ENCODE peak calls at places on chromosomes 13 and 19, in eight cellular contexts. N, E, T, A, W, Y, Z and O are unnamed samples.

GRCh38 chr19:29685326-29685725 is 20.1 kb downstream of the PLEKHF1 start:
- DNase-seq in N (no peak), E (no peak), T (no peak), A (no peak), W (no peak), Y (no peak), Z (no peak), O (no peak)

GRCh38 chr13:19852766-19853165 is 10.7 kb downstream of the ZMYM5 start:
- DNase-seq in N (no peak), E (no peak), T (no peak), A (no peak), W (no peak), Y (no peak), Z (no peak), O (no peak)

GRCh38 chr19:46391296-46392251 is 21.8 kb downstream of the CCDC8 start:
- DNase-seq in N (no peak), E (no peak), T (no peak), A (no peak), W (no peak), Y (no peak), Z (no peak), O (no peak)

GRCh38 chr19:14089662-14090508 is 666 bp downstream of the SAMD1 start:
- DNase-seq in N (no peak), E (peak; percentile 62), T (no peak), A (peak; percentile 57), W (peak; percentile 62), Y (no peak), Z (no peak), O (peak; percentile 78)

GRCh38 chr19:16782719-16783118 is 46.5 kb upstream of the SIN3B start:
- DNase-seq in N (no peak), E (no peak), T (no peak), A (no peak), W (no peak), Y (no peak), Z (no peak), O (no peak)

GRCh38 chr13:31236211-31236786 is 36.5 kb downstream of the B3GLCT start:
- DNase-seq in N (no peak), E (no peak), T (no peak), A (no peak), W (no peak), Y (peak; percentile 54), Z (peak; percentile 15), O (peak; percentile 49)

GRCh38 chr13:80830431-80830830 is 489.5 kb upstream of the SPRY2 start:
- DNase-seq in N (no peak), E (no peak), T (no peak), A (peak; percentile 78), W (no peak), Y (no peak), Z (no peak), O (no peak)

GRCh38 chr13:80126382-80127068 is 214.4 kb downstream of the SPRY2 start:
- DNase-seq in N (no peak), E (no peak), T (no peak), A (no peak), W (no peak), Y (no peak), Z (no peak), O (no peak)

GRCh38 chr13:54591540-54591939 is 1562.9 kb downstream of the OLFM4 start:
- DNase-seq in N (no peak), E (no peak), T (no peak), A (no peak), W (no peak), Y (no peak), Z (no peak), O (no peak)

GRCh38 chr19:30029721-30030510 is 87.9 kb downstream of the URI1 start:
- DNase-seq in N (no peak), E (no peak), T (no peak), A (no peak), W (no peak), Y (no peak), Z (peak; percentile 2), O (no peak)

GRCh38 chr13:24271611-24272451 is 37.5 kb upstream of the C1QTNF9 start:
- DNase-seq in N (no peak), E (peak; percentile 70), T (no peak), A (peak; percentile 86), W (no peak), Y (peak; percentile 51), Z (no peak), O (no peak)

GRCh38 chr19:50646074-50646807 is 3.0 kb upstream of the C19orf81 start:
- DNase-seq in N (no peak), E (no peak), T (peak; percentile 93), A (no peak), W (no peak), Y (no peak), Z (peak; percentile 48), O (no peak)

GRCh38 chr13:35768551-35768950 is 292.1 kb upstream of the MAB21L1 start:
- DNase-seq in N (no peak), E (no peak), T (no peak), A (no peak), W (no peak), Y (no peak), Z (no peak), O (no peak)

GRCh38 chr13:49553888-49554287 is 31.5 kb downstream of the RCBTB1 start:
- DNase-seq in N (no peak), E (no peak), T (no peak), A (no peak), W (no peak), Y (no peak), Z (no peak), O (no peak)

GRCh38 chr19:46495789-46496099 is at the start of gene PNMA8B:
- DNase-seq in N (no peak), E (no peak), T (no peak), A (peak; percentile 64), W (peak; percentile 94), Y (no peak), Z (no peak), O (no peak)

GRCh38 chr19:1244693-1245451 is 3.3 kb downstream of the ATP5F1D start:
- DNase-seq in N (no peak), E (peak; percentile 88), T (peak; percentile 74), A (peak; percentile 67), W (no peak), Y (peak; percentile 57), Z (no peak), O (no peak)
- TF ChIP-seq POLR2A in N (no peak), E (no peak), T (no peak), A (no peak), W (no peak), Y (no peak), Z (no peak), O (peak; percentile 14)

GRCh38 chr19:6458695-6459355 is 767 bp downstream of the SLC25A23 start:
- DNase-seq in N (no peak), E (peak; percentile 53), T (no peak), A (peak; percentile 35), W (no peak), Y (no peak), Z (no peak), O (no peak)

GRCh38 chr19:6459356-6460098 is at the start of gene SLC25A23:
- DNase-seq in N (peak; percentile 32), E (peak; percentile 74), T (peak; percentile 72), A (peak; percentile 75), W (peak; percentile 82), Y (peak; percentile 69), Z (peak; percentile 61), O (peak; percentile 51)

GRCh38 chr19:6464070-6464873 is at the start of gene CRB3:
- DNase-seq in N (no peak), E (peak; percentile 96), T (no peak), A (peak; percentile 97), W (peak; percentile 99), Y (no peak), Z (peak; percentile 80), O (no peak)

GRCh38 chr19:6457958-6458694 is 1.5 kb downstream of the SLC25A23 start:
- DNase-seq in N (no peak), E (no peak), T (no peak), A (no peak), W (no peak), Y (peak; percentile 27), Z (no peak), O (no peak)

GRCh38 chr19:6460099-6460884 is 700 bp upstream of the SLC25A23 start:
- DNase-seq in N (peak; percentile 92), E (peak; percentile 97), T (peak; percentile 94), A (peak; percentile 96), W (peak; percentile 95), Y (peak; percentile 96), Z (peak; percentile 97), O (peak; percentile 95)
- TF ChIP-seq POLR2A in N (no peak), E (no peak), T (no peak), A (peak; percentile 88), W (no peak), Y (peak; percentile 25), Z (no peak), O (no peak)

GRCh38 chr13:45046445-45046844 is 57.1 kb downstream of the GPALPP1 start:
- DNase-seq in N (no peak), E (no peak), T (no peak), A (no peak), W (no peak), Y (no peak), Z (no peak), O (no peak)

GRCh38 chr13:45051315-45051714 is 62.0 kb downstream of the GPALPP1 start:
- DNase-seq in N (no peak), E (no peak), T (no peak), A (no peak), W (no peak), Y (no peak), Z (no peak), O (no peak)

GRCh38 chr13:45048890-45049407 is 59.6 kb downstream of the GPALPP1 start:
- DNase-seq in N (no peak), E (no peak), T (no peak), A (no peak), W (no peak), Y (no peak), Z (no peak), O (no peak)

GRCh38 chr13:45047394-45048328 is 58.3 kb downstream of the GPALPP1 start:
- DNase-seq in N (peak; percentile 59), E (peak; percentile 80), T (peak; percentile 46), A (peak; percentile 80), W (peak; percentile 85), Y (peak; percentile 65), Z (peak; percentile 68), O (peak; percentile 81)

GRCh38 chr13:45049478-45049877 is 60.1 kb downstream of the GPALPP1 start:
- DNase-seq in N (no peak), E (no peak), T (no peak), A (no peak), W (no peak), Y (no peak), Z (no peak), O (no peak)
- TF ChIP-seq POLR2A in N (no peak), E (no peak), T (no peak), A (no peak), W (no peak), Y (no peak), Z (no peak), O (no peak)

GRCh38 chr13:114130131-114130707 is 2.2 kb downstream of the RASA3 start:
- DNase-seq in N (no peak), E (no peak), T (no peak), A (no peak), W (no peak), Y (no peak), Z (no peak), O (no peak)

GRCh38 chr13:114130708-114131580 is 1.5 kb downstream of the RASA3 start:
- DNase-seq in N (no peak), E (no peak), T (peak; percentile 93), A (no peak), W (no peak), Y (peak; percentile 51), Z (no peak), O (peak; percentile 63)

GRCh38 chr13:114134111-114134943 is 1.9 kb upstream of the RASA3 start:
- DNase-seq in N (no peak), E (no peak), T (no peak), A (no peak), W (no peak), Y (no peak), Z (no peak), O (no peak)

GRCh38 chr13:114131581-114132418 is 623 bp downstream of the RASA3 start:
- DNase-seq in N (no peak), E (no peak), T (no peak), A (peak; percentile 34), W (no peak), Y (no peak), Z (no peak), O (peak; percentile 72)

GRCh38 chr13:114132419-114133121 is at the start of gene RASA3:
- DNase-seq in N (peak; percentile 62), E (peak; percentile 82), T (peak; percentile 97), A (peak; percentile 69), W (peak; percentile 88), Y (peak; percentile 69), Z (peak; percentile 38), O (peak; percentile 86)
- TF ChIP-seq POLR2A in N (peak; percentile 85), E (no peak), T (peak; percentile 87), A (peak; percentile 44), W (no peak), Y (peak; percentile 88), Z (peak; percentile 39), O (peak; percentile 61)